ENCODE peak calls at places on chromosomes 11 and 22, in four cellular contexts. V, H, Z and X are unnamed samples.

GRCh38 chr11:75298191-75298590 is 53.3 kb downstream of the ARRB1 start:
- DNase-seq in V (no peak), H (no peak), Z (no peak), X (no peak)

GRCh38 chr11:64713031-64713780 is 9.8 kb downstream of the NRXN2 start:
- DNase-seq in V (no peak), H (no peak), Z (no peak), X (peak)

GRCh38 chr11:99015634-99016454 is 4.9 kb upstream of the CNTN5 start:
- DNase-seq in V (peak), H (no peak), Z (peak), X (peak)

GRCh38 chr11:134433251-134433650 is 21.2 kb upstream of the B3GAT1 start:
- DNase-seq in V (no peak), H (no peak), Z (no peak), X (no peak)

GRCh38 chr11:33642461-33643166 is 58.0 kb downstream of the C11orf91 start:
- DNase-seq in V (peak), H (no peak), Z (no peak), X (no peak)

GRCh38 chr11:106161775-106162174 is 84.3 kb downstream of the AASDHPPT start:
- DNase-seq in V (no peak), H (no peak), Z (no peak), X (no peak)

GRCh38 chr11:686451-687243 is 8.4 kb downstream of the DEAF1 start:
- DNase-seq in V (no peak), H (no peak), Z (no peak), X (no peak)

GRCh38 chr22:47344414-47344813 is 582.0 kb downstream of the TBC1D22A start:
- DNase-seq in V (no peak), H (no peak), Z (no peak), X (no peak)

GRCh38 chr11:44112083-44112865 is 16.8 kb downstream of the EXT2 start:
- DNase-seq in V (no peak), H (no peak), Z (no peak), X (no peak)

GRCh38 chr11:75035911-75036536 is 47.3 kb downstream of the NEU3 start:
- DNase-seq in V (peak), H (peak), Z (no peak), X (no peak)

GRCh38 chr11:93020248-93021088 is 51.0 kb downstream of the MTNR1B start:
- DNase-seq in V (no peak), H (no peak), Z (no peak), X (no peak)

GRCh38 chr11:5992604-5993251 is 5.9 kb upstream of the OR52L1 start:
- DNase-seq in V (peak), H (no peak), Z (peak), X (peak)

GRCh38 chr11:69518081-69518950 is 36.9 kb downstream of the LINC01488 start:
- DNase-seq in V (no peak), H (no peak), Z (no peak), X (no peak)

GRCh38 chr11:49432242-49432848 is 223.9 kb upstream of the FOLH1 start:
- DNase-seq in V (no peak), H (no peak), Z (no peak), X (no peak)

GRCh38 chr11:112617089-112617407 is 344.2 kb upstream of the NCAM1 start:
- DNase-seq in V (no peak), H (no peak), Z (no peak), X (no peak)

GRCh38 chr11:72805214-72805613 is 9.0 kb upstream of the ATG16L2 start:
- DNase-seq in V (no peak), H (no peak), Z (no peak), X (no peak)

GRCh38 chr22:50076646-50077624 is 8.3 kb downstream of the MLC1 start:
- DNase-seq in V (no peak), H (no peak), Z (no peak), X (no peak)

GRCh38 chr11:45931739-45932138 is 9.3 kb downstream of the LARGE2 start:
- DNase-seq in V (no peak), H (no peak), Z (no peak), X (no peak)

GRCh38 chr11:65849771-65850216 is 8.2 kb downstream of the CFL1 start:
- DNase-seq in V (no peak), H (no peak), Z (no peak), X (no peak)

GRCh38 chr22:17120711-17121234 is 387 bp downstream of the TMEM121B start:
- DNase-seq in V (no peak), H (peak), Z (no peak), X (no peak)

GRCh38 chr11:90855531-90855930 is 632.7 kb upstream of the CHORDC1 start:
- DNase-seq in V (no peak), H (no peak), Z (no peak), X (no peak)

GRCh38 chr22:41364955-41365354 is 16.8 kb upstream of the TEF start:
- DNase-seq in V (no peak), H (no peak), Z (no peak), X (no peak)

GRCh38 chr11:71379722-71380121 is 68.5 kb downstream of the DHCR7 start:
- DNase-seq in V (no peak), H (no peak), Z (no peak), X (no peak)

GRCh38 chr22:42292726-42293520 is 22.5 kb upstream of the TCF20 start:
- DNase-seq in V (no peak), H (no peak), Z (no peak), X (peak)

GRCh38 chr11:114738954-114739353 is 60.6 kb downstream of the NXPE2 start:
- DNase-seq in V (peak), H (peak), Z (peak), X (peak)

GRCh38 chr11:43952401-43953342 is 10.2 kb downstream of the C11orf96 start:
- DNase-seq in V (no peak), H (no peak), Z (no peak), X (no peak)

GRCh38 chr22:30538280-30538679 is 8.3 kb downstream of the SEC14L6 start:
- DNase-seq in V (no peak), H (no peak), Z (no peak), X (peak)

GRCh38 chr11:101862410-101863233 is 52.2 kb upstream of the CEP126 start:
- DNase-seq in V (peak), H (no peak), Z (peak), X (peak)
- TF ChIP-seq JUND in V (no peak), H (no peak), Z (no peak), X (no peak)

GRCh38 chr11:125155767-125156166 is 8.8 kb upstream of the PKNOX2 start:
- DNase-seq in V (no peak), H (no peak), Z (no peak), X (no peak)

GRCh38 chr11:125155100-125155444 is 9.5 kb upstream of the PKNOX2 start:
- DNase-seq in V (no peak), H (no peak), Z (no peak), X (no peak)

GRCh38 chr11:125153837-125154236 is 10.7 kb upstream of the PKNOX2 start:
- DNase-seq in V (no peak), H (no peak), Z (no peak), X (no peak)

GRCh38 chr11:125156346-125156745 is 8.2 kb upstream of the PKNOX2 start:
- DNase-seq in V (no peak), H (no peak), Z (no peak), X (no peak)

DNA sequence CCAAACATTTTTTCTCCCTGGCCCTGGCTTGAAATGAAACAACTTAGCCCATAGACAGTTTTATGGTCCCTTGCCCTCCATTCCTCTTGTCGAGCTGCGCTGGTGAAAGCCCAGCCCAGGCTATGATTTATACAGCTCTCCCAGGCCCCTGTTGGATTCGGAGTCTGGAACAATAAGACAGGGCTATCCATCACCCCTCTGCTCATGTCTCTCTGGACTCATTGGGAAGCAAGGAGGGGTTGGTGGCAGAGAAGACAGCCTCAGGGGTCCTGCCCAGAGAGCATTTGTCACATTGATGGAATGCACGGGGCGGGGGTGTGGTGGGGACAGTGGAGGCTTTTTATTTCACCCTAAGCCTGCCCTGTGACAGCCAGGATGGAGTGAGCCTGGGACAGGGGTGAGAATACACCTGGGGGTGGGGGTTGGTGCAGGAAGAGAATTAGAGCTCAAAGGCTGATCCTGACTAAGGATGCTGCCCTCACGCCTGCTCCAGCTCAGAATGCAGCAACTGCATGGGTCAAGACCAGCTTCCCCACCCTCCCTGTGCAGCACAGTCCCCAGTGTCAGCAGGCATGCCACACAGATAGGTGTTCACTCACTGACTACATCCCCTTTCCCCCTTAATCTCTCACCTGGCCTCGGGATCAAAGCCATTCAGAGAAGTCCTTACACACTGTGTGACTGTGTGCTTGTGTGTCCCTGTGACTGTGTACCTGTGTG is 10.0 kb upstream of the PKNOX2 start:
- DNase-seq in V (no peak), H (no peak), Z (no peak), X (no peak)
- TF ChIP-seq JUND in V (no peak), H (no peak), Z (no peak), X (no peak)

DNA sequence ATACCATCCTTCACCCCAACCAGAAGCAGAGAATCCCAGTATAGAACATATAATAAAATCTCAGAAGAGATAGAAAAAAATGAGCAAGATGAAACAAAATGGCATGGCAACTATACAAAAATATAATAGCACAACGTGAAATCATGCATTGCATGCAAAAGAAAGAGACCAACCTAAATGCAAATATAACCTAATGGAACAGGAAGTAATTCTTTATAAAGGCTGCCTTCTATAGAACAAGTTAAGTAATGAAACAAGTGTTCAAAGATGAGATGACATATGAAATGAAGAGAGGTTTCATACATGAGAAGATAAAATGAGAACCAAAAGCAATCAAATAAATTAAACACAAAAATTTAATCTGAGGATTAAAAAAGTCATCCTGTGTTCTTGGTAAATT is 18.5 kb upstream of the ARHGAP20 start:
- DNase-seq in V (no peak), H (no peak), Z (no peak), X (no peak)
- TF ChIP-seq JUND in V (no peak), H (no peak), Z (no peak), X (no peak)

GRCh38 chr22:20777420-20778177 is 3.7 kb downstream of the SERPIND1 start:
- DNase-seq in V (peak), H (no peak), Z (peak), X (no peak)
- TF ChIP-seq JUND in V (peak), H (no peak), Z (peak), X (no peak)

GRCh38 chr22:36764060-36764459 is 11.9 kb downstream of the IFT27 start:
- DNase-seq in V (no peak), H (no peak), Z (no peak), X (no peak)
- TF ChIP-seq JUND in V (no peak), H (no peak), Z (no peak), X (no peak)

GRCh38 chr22:37187552-37187890 is 526 bp downstream of the C1QTNF6 start:
- DNase-seq in V (no peak), H (no peak), Z (no peak), X (peak)

GRCh38 chr22:37185646-37186227 is 2.3 kb downstream of the C1QTNF6 start:
- DNase-seq in V (no peak), H (no peak), Z (no peak), X (no peak)

GRCh38 chr22:37186997-37187522 is 987 bp downstream of the C1QTNF6 start:
- DNase-seq in V (no peak), H (no peak), Z (no peak), X (no peak)

GRCh38 chr22:37184816-37185541 is 3.1 kb downstream of the C1QTNF6 start:
- DNase-seq in V (no peak), H (no peak), Z (no peak), X (no peak)

DNA sequence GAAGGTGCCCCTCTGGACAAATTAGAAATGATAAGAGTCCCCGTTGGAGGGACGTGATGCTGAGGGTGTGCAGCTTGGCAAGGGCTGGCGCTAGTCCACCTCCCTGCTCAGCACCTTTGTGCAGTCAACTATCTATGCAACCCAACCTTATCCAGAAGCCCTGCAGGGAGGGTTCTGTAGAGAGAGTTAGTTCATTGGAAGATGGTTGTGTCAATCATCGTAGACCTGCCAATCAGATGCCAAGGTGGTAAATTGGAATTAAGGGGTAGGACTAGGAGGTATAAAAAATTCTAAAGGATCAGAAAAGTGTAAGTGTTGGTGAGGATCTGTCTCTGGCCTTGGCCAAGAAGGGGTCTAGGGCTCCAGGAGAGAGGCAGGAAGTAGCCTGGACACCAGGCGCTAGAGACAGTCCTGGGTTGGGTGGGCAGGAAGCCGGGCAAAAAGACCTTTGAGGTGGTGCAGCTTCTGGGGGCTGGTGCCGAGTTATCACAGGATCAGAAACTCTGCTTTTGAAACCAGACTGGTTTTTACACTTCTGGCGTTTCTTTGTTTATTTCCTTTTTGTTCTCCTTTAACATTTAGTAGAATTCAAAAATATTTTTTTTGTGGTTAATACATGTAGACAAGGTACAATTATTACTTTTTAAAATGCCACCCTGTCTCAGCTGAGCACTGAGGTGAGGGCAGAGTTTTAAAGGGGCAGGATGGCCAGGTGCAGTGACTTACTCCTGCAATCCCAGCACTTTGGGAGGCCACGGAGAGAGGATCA is 1.6 kb downstream of the C1QTNF6 start:
- DNase-seq in V (peak), H (peak), Z (peak), X (peak)
- TF ChIP-seq JUND in V (no peak), H (no peak), Z (no peak), X (no peak)

DNA sequence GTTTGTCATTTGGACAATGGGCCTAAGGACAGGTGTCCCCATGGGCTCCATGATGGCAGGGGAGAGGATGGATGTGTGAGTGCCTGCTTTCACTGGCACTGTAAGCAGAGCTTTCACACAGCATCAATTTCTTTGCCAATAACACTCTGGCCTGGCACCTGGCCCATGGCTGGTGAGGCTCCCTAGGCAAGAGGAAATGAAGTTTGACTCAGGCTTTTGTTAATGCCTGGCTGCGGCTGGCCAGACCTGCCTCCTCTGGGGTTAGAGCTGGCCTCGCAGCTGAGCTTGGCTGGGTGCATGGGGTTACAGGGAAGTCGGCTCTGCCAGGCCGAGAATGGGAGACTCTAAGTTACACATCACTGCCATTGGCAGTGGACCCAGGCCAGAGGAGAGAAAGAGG is 29.9 kb upstream of the SEZ6L start:
- DNase-seq in V (no peak), H (no peak), Z (no peak), X (peak)
- TF ChIP-seq JUND in V (no peak), H (no peak), Z (no peak), X (no peak)